ENCODE peak calls at places on chromosomes 4 and X, in four cellular contexts. E, H, R and F are unnamed samples. For H3K9me3, the result is how much of the 10 kb centered on the place peaks cover.

GRCh38 chrX:48911407-48912182 is at the start of gene SLC35A2:
- DNase-seq in E (peak), H (peak), R (peak), F (peak)

GRCh38 chr4:56240554-56241190 is 146.6 kb downstream of the AASDH start:
- DNase-seq in E (no peak), H (no peak), R (peak), F (no peak)

GRCh38 chrX:56029188-56029587 is 203.0 kb upstream of the KLF8 start:
- DNase-seq in E (no peak), H (no peak), R (no peak), F (peak)

GRCh38 chr4:10013722-10014121 is 7.6 kb downstream of the SLC2A9 start:
- DNase-seq in E (peak), H (no peak), R (peak), F (peak)

GRCh38 chrX:29237972-29238371 is 650.7 kb downstream of the IL1RAPL1 start:
- DNase-seq in E (no peak), H (no peak), R (no peak), F (no peak)

GRCh38 chr4:75686346-75686745 is 13.1 kb upstream of the G3BP2 start:
- DNase-seq in E (no peak), H (no peak), R (no peak), F (no peak)

GRCh38 chr4:42654606-42655005 is 2.3 kb downstream of the ATP8A1 start:
- DNase-seq in E (no peak), H (no peak), R (no peak), F (no peak)

GRCh38 chrX:17738002-17738713 is 865 bp downstream of the SCML1 start:
- DNase-seq in E (peak), H (no peak), R (peak), F (peak)

GRCh38 chr4:128528793-128529553 is 241.4 kb upstream of the PGRMC2 start:
- DNase-seq in E (no peak), H (peak), R (no peak), F (peak)

GRCh38 chr4:20075479-20075878 is 176.2 kb upstream of the SLIT2 start:
- DNase-seq in E (no peak), H (no peak), R (no peak), F (no peak)

GRCh38 chr4:119041951-119042560 is 93.6 kb upstream of the MYOZ2 start:
- DNase-seq in E (no peak), H (no peak), R (peak), F (peak)

GRCh38 chrX:3326721-3327120 is 19.7 kb downstream of the MXRA5 start:
- DNase-seq in E (no peak), H (no peak), R (no peak), F (no peak)

GRCh38 chr4:14568356-14568755 is 433.9 kb upstream of the CPEB2 start:
- DNase-seq in E (no peak), H (no peak), R (no peak), F (no peak)

GRCh38 chrX:8913665-8914409 is 112.7 kb upstream of the FAM9A start:
- DNase-seq in E (no peak), H (no peak), R (peak), F (no peak)

GRCh38 chrX:70096052-70096451 is 33.8 kb downstream of the OTUD6A start:
- DNase-seq in E (no peak), H (no peak), R (no peak), F (no peak)
- TF ChIP-seq CTCF in E (peak), H (peak), R (no peak), F (no peak)

GRCh38 chrX:54435121-54435520 is 5.1 kb upstream of the TSR2 start:
- DNase-seq in E (no peak), H (no peak), R (no peak), F (no peak)
- H3K9me3 ChIP-seq in E (under half), H (under half), R (under half), F (under half)

GRCh38 chrX:69215161-69215560 is 49.9 kb upstream of the PJA1 start:
- DNase-seq in E (no peak), H (no peak), R (no peak), F (no peak)

GRCh38 chrX:69216446-69216845 is 51.2 kb upstream of the PJA1 start:
- DNase-seq in E (no peak), H (no peak), R (no peak), F (no peak)

GRCh38 chrX:69210513-69211065 is 45.3 kb upstream of the PJA1 start:
- DNase-seq in E (no peak), H (no peak), R (no peak), F (no peak)

GRCh38 chrX:69214463-69214862 is 49.2 kb upstream of the PJA1 start:
- DNase-seq in E (no peak), H (no peak), R (no peak), F (no peak)

DNA sequence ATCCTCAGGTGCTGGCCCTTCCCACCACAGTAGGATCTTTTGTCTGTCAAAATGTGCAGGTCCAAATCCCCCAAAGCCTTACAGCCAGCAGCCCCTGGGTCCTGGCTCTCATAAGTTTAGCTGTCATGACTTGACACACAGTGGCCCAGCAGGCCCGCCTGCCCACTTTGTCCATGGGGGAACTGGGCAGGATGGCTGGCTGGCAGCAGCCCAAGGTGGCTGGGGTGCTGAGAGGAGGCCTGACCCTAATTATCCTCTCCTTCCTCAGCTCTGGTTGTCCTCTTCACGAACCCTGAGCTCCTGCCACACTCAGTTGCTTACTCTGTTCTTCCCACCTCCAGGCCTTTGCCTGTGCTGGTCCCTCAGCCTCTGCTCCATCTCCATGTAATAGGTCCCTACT is 46.4 kb upstream of the PJA1 start:
- DNase-seq in E (no peak), H (no peak), R (no peak), F (no peak)
- TF ChIP-seq CTCF in E (no peak), H (no peak), R (no peak), F (no peak)

DNA sequence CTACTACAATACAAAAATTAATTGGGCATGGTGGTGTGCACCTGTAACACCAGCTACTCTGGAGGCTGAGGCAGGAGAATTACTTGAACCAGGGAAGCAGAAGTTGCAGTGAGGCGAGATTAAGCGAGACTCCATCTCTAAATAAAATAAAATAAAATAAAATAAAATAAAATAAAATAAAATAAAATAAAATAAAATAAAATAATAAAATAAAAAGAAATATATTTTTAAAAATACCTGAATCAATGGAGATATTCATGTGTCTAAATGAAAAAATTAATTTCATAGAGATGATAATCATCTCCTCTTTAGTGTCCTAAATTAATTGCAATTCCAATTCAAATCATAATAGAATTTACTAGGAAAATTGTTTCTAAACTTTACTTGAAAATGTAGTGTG is 406.1 kb upstream of the POU3F4 start:
- DNase-seq in E (no peak), H (no peak), R (no peak), F (no peak)
- H3K9me3 ChIP-seq in E (under half), H (under half), R (under half), F (under half)

DNA sequence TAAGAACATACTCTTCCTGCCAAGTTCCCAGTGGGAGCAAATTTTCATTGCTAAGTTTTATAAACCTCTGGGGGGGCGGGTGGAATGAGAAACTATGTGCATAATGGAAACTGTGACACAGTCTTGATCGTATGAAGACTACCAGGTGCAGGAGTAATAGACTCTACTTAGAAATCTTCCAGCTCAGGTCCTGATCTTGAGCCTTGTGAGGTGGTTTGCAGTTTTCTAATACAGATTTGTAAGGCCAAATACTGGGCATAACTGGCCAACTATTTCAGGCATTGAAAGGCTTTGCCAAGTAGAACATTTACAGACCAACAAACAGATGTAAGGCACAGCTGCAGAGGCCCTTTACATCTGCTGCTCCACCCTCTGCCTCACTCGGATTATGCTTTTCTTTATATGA is 89.7 kb upstream of the CBR4 start:
- DNase-seq in E (no peak), H (no peak), R (no peak), F (no peak)
- TF ChIP-seq CTCF in E (no peak), H (no peak), R (no peak), F (no peak)

GRCh38 chr4:71648923-71649322 is 135.0 kb downstream of the GC start:
- DNase-seq in E (no peak), H (no peak), R (no peak), F (no peak)
- H3K9me3 ChIP-seq in E (under half), H (under half), R (under half), F (under half)